ENCODE peak calls at places on chromosomes 11 and 22, in six cellular contexts. P is cardiac fibroblast, C is iris pigment epithelial cell, Z is AG09309, D is head of caudate nucleus, W is HEK293T. L is an unnamed sample.

GRCh38 chr11:78499971-78500370 is 74.7 kb downstream of the NARS2 start:
- DNase-seq in P (peak; percentile 5), C (peak; percentile 31), Z (no peak), D (no peak), W (no peak), L (no peak)

GRCh38 chr11:6596237-6596877 is 7.1 kb downstream of the RRP8 start:
- DNase-seq in P (no peak), C (no peak), Z (no peak), D (no peak), W (no peak), L (no peak)

GRCh38 chr22:36376265-36376664 is 11.5 kb downstream of the MYH9 start:
- DNase-seq in P (no peak), C (no peak), Z (no peak), D (no peak), W (no peak), L (no peak)

GRCh38 chr11:128291835-128292234 is 295.5 kb downstream of the ETS1 start:
- DNase-seq in P (no peak), C (no peak), Z (no peak), D (no peak), W (no peak), L (no peak)

GRCh38 chr11:112558691-112559090 is 298.0 kb upstream of the PLET1 start:
- DNase-seq in P (peak; percentile 24), C (peak; percentile 82), Z (no peak), D (no peak), W (no peak), L (no peak)

GRCh38 chr11:132456735-132457328 is 1075.5 kb downstream of the OPCML start:
- DNase-seq in P (no peak), C (no peak), Z (no peak), D (no peak), W (no peak), L (no peak)

GRCh38 chr22:22357024-22357868 is 112.7 kb downstream of the VPREB1 start:
- DNase-seq in P (peak; percentile 79), C (peak; percentile 58), Z (peak; percentile 2), D (peak; percentile 59), W (peak; percentile 94), L (peak; percentile 94)

GRCh38 chr11:69075421-69076128 is 26.8 kb downstream of the TPCN2 start:
- DNase-seq in P (peak; percentile 96), C (peak; percentile 87), Z (peak; percentile 95), D (no peak), W (no peak), L (no peak)

GRCh38 chr11:58640386-58641023 is 18.0 kb downstream of the CNTF start:
- DNase-seq in P (no peak), C (no peak), Z (no peak), D (no peak), W (no peak), L (no peak)

GRCh38 chr11:21911046-21911445 is 281.8 kb upstream of the ANO5 start:
- DNase-seq in P (no peak), C (no peak), Z (no peak), D (no peak), W (no peak), L (no peak)

L was measured in WTC11.